ENCODE peak calls at places on chromosomes 7 and 10, in six cellular contexts. C is H1, O is endothelial cell of umbilical vein, H is HCT116, W is K562, V is HepG2. M is an unnamed sample.

GRCh38 chr7:37092548-37092947 is 356.1 kb downstream of the ELMO1 start:
- DNase-seq in C (no peak), O (no peak), H (no peak), W (no peak), V (no peak), M (no peak)

GRCh38 chr7:116786791-116787443 is 75.5 kb upstream of the CAPZA2 start:
- DNase-seq in C (no peak), O (peak), H (no peak), W (peak), V (peak), M (no peak)

GRCh38 chr7:105816270-105816843 is 60.0 kb downstream of the ATXN7L1 start:
- DNase-seq in C (no peak), O (no peak), H (no peak), W (no peak), V (no peak), M (peak)

GRCh38 chr7:139680676-139681462 is 96.9 kb downstream of the HIPK2 start:
- DNase-seq in C (no peak), O (peak), H (peak), W (peak), V (no peak), M (no peak)

GRCh38 chr7:117137868-117138267 is 184.6 kb downstream of the ST7 start:
- DNase-seq in C (no peak), O (no peak), H (no peak), W (no peak), V (no peak), M (no peak)

GRCh38 chr7:68063171-68063570 is 1066.5 kb downstream of the TYW1 start:
- DNase-seq in C (peak), O (no peak), H (no peak), W (peak), V (no peak), M (no peak)

GRCh38 chr10:43076876-43077420 is at the start of gene RET:
- DNase-seq in C (peak), O (no peak), H (no peak), W (peak), V (no peak), M (no peak)

GRCh38 chr7:85695041-85695990 is 508.5 kb upstream of the SEMA3D start:
- DNase-seq in C (no peak), O (no peak), H (no peak), W (no peak), V (no peak), M (peak)

GRCh38 chr10:34018129-34018528 is 683.7 kb upstream of the NRP1 start:
- DNase-seq in C (no peak), O (no peak), H (no peak), W (no peak), V (no peak), M (no peak)
- TF ChIP-seq EZH2 in C (no peak), O (no peak), H (no peak), W (no peak), V (no peak), M (no peak)

DNA sequence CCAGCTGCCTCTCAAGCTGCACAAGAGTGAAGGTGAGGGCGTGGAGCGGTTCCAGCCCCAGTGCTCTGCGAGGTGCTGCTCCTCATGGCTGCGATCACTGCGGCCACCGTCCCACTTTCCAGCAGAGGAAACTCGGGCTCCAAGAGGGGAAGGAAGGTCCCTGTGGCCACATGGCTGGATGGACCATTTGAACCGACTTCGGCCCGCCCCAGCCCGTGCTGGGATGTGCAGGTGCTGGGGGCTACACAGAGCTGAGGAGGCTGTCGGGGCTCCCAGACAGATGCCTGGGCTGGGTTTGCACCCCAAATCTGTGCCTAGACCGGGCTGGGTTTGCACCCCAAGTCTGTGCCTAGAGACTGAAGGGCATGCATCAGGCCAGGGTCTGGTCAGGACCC is 186.6 kb downstream of the DNAJB6 start:
- DNase-seq in C (peak), O (no peak), H (no peak), W (no peak), V (no peak), M (no peak)
- TF ChIP-seq POLR2AphosphoS5 in C (no peak), O (no peak), H (no peak), W (no peak), V (no peak), M (no peak)

DNA sequence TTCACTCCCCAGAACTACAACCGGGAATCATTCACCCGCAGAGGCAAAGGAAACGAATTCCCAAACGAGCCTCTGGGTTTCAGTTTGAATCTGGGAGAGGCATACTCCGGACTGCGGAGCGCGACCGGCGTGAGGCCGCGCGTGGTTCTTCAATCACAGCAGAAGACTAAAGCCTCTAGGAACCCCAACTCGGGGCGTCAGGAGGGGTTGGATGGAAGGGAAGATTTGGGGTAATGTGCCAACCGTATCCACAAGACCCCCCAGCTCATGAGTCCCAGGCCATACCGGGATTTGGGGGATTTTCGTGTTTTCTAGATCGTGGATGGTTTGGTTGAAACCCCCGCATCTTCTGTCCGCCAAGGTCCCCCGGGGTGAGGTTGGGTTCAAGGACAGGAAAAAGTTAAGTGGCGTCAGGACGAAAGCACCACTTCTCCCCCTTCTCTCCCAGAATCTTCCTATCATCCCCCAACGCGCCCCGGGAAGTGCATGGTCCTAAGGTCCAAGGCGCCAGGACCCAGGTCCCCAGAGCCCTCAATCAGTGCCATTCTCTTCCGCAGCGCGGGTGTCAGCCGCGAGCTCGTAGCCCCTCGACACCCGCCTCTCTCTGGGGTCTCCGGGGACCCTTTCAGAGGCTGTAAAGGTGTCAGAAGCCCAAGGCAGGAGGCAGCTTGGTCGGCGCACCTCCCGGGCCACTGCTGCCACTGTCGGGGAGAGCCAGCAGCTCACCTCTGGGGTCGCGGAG is 1.7 kb downstream of the MKX start:
- DNase-seq in C (peak), O (no peak), H (no peak), W (no peak), V (no peak), M (no peak)
- TF ChIP-seq EZH2 in C (peak), O (peak), H (no peak), W (no peak), V (peak), M (no peak)

GRCh38 chr7:69736411-69736810 is 138.1 kb downstream of the AUTS2 start:
- DNase-seq in C (no peak), O (no peak), H (no peak), W (no peak), V (no peak), M (no peak)

GRCh38 chr7:69735582-69735981 is 137.3 kb downstream of the AUTS2 start:
- DNase-seq in C (no peak), O (no peak), H (no peak), W (no peak), V (no peak), M (no peak)

GRCh38 chr7:69728299-69728698 is 130.0 kb downstream of the AUTS2 start:
- DNase-seq in C (no peak), O (no peak), H (no peak), W (no peak), V (no peak), M (no peak)

DNA sequence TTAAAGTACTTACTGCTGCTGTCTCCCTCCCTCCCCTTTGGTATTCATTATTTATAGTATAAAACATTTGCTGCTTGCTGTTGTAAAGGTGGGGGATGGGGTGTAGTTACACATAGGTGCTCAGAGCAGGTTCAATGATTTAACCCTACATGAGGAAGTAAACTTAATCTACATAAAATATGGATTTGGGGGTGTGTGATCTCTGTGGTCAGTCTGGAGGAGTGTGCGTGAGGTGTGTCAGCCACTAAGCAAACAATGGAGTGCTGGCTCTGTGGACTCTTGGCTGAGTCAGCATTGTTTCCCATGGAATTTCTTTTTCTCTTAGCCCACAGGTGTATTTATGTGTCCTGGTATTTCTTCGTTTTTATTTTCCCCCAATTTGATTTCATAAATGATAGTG is 133.9 kb downstream of the AUTS2 start:
- DNase-seq in C (no peak), O (no peak), H (no peak), W (no peak), V (peak), M (no peak)
- TF ChIP-seq POLR2AphosphoS5 in C (no peak), O (no peak), H (no peak), W (no peak), V (no peak), M (no peak)

GRCh38 chr7:288671-289101 is 1.3 kb upstream of the FOXL3 start:
- DNase-seq in C (no peak), O (no peak), H (no peak), W (no peak), V (no peak), M (no peak)

GRCh38 chr7:289209-289755 is 688 bp upstream of the FOXL3 start:
- DNase-seq in C (no peak), O (no peak), H (no peak), W (no peak), V (no peak), M (no peak)

GRCh38 chr7:290554-291301 is 758 bp downstream of the FOXL3 start:
- DNase-seq in C (no peak), O (no peak), H (no peak), W (no peak), V (no peak), M (no peak)

GRCh38 chr7:291302-292092 is 1.5 kb downstream of the FOXL3 start:
- DNase-seq in C (no peak), O (no peak), H (no peak), W (no peak), V (no peak), M (no peak)

GRCh38 chr7:289756-290553 is at the start of gene FOXL3:
- DNase-seq in C (peak), O (no peak), H (no peak), W (no peak), V (no peak), M (no peak)
- TF ChIP-seq EZH2 in C (peak), O (peak), H (no peak), W (no peak), V (no peak), M (no peak)

GRCh38 chr7:55965805-55966421 is 1.5 kb downstream of the NIPSNAP2 start:
- DNase-seq in C (no peak), O (no peak), H (no peak), W (no peak), V (peak), M (no peak)

GRCh38 chr7:55969391-55969790 is 5.0 kb downstream of the NIPSNAP2 start:
- DNase-seq in C (no peak), O (no peak), H (no peak), W (no peak), V (no peak), M (no peak)

GRCh38 chr7:55964261-55964801 is at the start of gene NIPSNAP2:
- DNase-seq in C (peak), O (peak), H (peak), W (peak), V (no peak), M (no peak)

GRCh38 chr7:55964802-55965470 is 551 bp downstream of the NIPSNAP2 start:
- DNase-seq in C (no peak), O (peak), H (peak), W (peak), V (peak), M (no peak)

GRCh38 chr7:55966851-55967250 is 2.5 kb downstream of the NIPSNAP2 start:
- DNase-seq in C (no peak), O (no peak), H (no peak), W (no peak), V (no peak), M (no peak)
- TF ChIP-seq POLR2AphosphoS5 in C (no peak), O (no peak), H (no peak), W (no peak), V (no peak), M (no peak)

M was measured in SK-N-MC.